ENCODE peak calls at places on chromosome 14, in five cellular contexts. A, R, U, T and C are unnamed samples.

GRCh38 chr14:100824156-100824555 is 1.8 kb upstream of the MEG3 start:
- DNase-seq in A (peak), R (no peak), U (peak), T (no peak), C (peak)

GRCh38 chr14:63759454-63759853 is 31.6 kb upstream of the SGPP1 start:
- DNase-seq in A (peak), R (peak), U (peak), T (no peak), C (peak)

GRCh38 chr14:105945891-105946290 is 419.5 kb downstream of the TMEM121 start:
- DNase-seq in A (no peak), R (no peak), U (no peak), T (no peak), C (no peak)

GRCh38 chr14:52269100-52269499 is 1.6 kb downstream of the PTGDR start:
- DNase-seq in A (no peak), R (no peak), U (no peak), T (no peak), C (no peak)

GRCh38 chr14:100536141-100536540 is 51.1 kb downstream of the BEGAIN start:
- DNase-seq in A (no peak), R (no peak), U (no peak), T (no peak), C (no peak)

GRCh38 chr14:20455355-20456300 is 602 bp downstream of the APEX1 start:
- DNase-seq in A (peak), R (no peak), U (peak), T (no peak), C (peak)

GRCh38 chr14:70754989-70755388 is 54.3 kb downstream of the MAP3K9 start:
- DNase-seq in A (no peak), R (no peak), U (peak), T (no peak), C (peak)

GRCh38 chr14:75340921-75341320 is 62.3 kb downstream of the FOS start:
- DNase-seq in A (no peak), R (no peak), U (peak), T (peak), C (no peak)

GRCh38 chr14:100237735-100238418 is 1.1 kb upstream of the YY1 start:
- DNase-seq in A (peak), R (peak), U (peak), T (no peak), C (peak)

GRCh38 chr14:95319312-95320075 is at the start of gene CLMN:
- DNase-seq in A (peak), R (peak), U (peak), T (peak), C (peak)

GRCh38 chr14:68278568-68279436 is 459.2 kb downstream of the RAD51B start:
- DNase-seq in A (peak), R (no peak), U (peak), T (no peak), C (peak)

GRCh38 chr14:87049886-87050820 is 942.8 kb downstream of the GALC start:
- DNase-seq in A (peak), R (peak), U (peak), T (no peak), C (peak)

GRCh38 chr14:67943947-67944346 is 124.4 kb downstream of the RAD51B start:
- DNase-seq in A (peak), R (peak), U (peak), T (peak), C (peak)

GRCh38 chr14:52272375-52272774 is 4.9 kb downstream of the PTGDR start:
- DNase-seq in A (peak), R (peak), U (peak), T (no peak), C (peak)

DNA sequence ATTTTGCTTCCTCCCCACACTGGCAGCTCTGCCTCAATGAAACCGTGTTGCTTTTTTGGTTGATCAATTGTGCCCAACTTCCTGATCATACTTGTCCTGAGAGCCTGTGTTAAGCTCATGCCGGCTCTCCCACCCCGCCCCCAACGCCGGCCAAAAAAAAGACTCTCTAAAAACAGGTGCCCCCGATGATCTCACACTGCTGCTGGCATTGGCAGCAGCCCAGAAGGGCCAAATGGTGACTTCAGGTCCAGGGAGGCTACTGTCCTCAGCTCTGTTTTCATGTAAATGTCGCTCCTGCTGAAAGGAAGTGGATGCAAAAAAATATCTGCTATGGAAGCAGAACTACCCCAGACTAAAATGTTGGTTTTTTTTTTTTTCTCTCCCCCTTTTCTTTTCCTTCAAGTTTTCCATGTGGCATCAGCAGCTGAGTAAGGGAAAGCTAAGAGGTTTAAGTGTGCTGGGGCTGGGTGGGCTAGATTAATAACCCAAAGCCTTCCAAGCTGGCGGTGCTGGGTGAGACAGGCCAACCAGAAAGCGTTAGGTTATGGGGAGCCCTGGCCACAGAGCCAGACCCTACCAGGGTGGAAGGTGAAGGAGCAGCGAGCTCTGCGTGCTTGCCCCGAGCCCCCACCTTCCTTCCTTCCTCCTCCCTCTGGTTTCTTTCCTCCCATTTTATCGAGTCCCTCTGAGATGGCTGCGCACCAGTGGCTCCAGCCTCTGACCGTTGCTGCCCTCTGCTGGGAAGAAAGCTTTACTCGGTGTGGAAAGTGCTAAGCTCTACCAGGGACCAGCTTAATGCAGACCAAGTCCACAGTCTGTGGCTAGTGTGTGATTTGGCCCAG is 396.1 kb downstream of the NRXN3 start:
- DNase-seq in A (peak), R (peak), U (peak), T (peak), C (peak)
- H3K4me3 ChIP-seq in A (no peak), R (no peak), U (no peak), T (no peak), C (peak)

GRCh38 chr14:58401587-58401986 is 5.9 kb downstream of the TOMM20L start:
- DNase-seq in A (no peak), R (no peak), U (no peak), T (no peak), C (no peak)
- TF ChIP-seq CTCF in A (no peak), R (no peak), U (no peak), T (no peak), C (no peak)

GRCh38 chr14:24337144-24337823 is 2.4 kb upstream of the ADCY4 start:
- DNase-seq in A (no peak), R (no peak), U (no peak), T (no peak), C (no peak)

GRCh38 chr14:24340606-24341005 is 815 bp upstream of the RIPK3 start:
- DNase-seq in A (no peak), R (no peak), U (no peak), T (no peak), C (no peak)

GRCh38 chr14:24338843-24339242 is 948 bp downstream of the RIPK3 start:
- DNase-seq in A (no peak), R (no peak), U (no peak), T (no peak), C (no peak)

GRCh38 chr14:24337824-24338175 is 2.0 kb downstream of the RIPK3 start:
- DNase-seq in A (no peak), R (no peak), U (no peak), T (no peak), C (no peak)

DNA sequence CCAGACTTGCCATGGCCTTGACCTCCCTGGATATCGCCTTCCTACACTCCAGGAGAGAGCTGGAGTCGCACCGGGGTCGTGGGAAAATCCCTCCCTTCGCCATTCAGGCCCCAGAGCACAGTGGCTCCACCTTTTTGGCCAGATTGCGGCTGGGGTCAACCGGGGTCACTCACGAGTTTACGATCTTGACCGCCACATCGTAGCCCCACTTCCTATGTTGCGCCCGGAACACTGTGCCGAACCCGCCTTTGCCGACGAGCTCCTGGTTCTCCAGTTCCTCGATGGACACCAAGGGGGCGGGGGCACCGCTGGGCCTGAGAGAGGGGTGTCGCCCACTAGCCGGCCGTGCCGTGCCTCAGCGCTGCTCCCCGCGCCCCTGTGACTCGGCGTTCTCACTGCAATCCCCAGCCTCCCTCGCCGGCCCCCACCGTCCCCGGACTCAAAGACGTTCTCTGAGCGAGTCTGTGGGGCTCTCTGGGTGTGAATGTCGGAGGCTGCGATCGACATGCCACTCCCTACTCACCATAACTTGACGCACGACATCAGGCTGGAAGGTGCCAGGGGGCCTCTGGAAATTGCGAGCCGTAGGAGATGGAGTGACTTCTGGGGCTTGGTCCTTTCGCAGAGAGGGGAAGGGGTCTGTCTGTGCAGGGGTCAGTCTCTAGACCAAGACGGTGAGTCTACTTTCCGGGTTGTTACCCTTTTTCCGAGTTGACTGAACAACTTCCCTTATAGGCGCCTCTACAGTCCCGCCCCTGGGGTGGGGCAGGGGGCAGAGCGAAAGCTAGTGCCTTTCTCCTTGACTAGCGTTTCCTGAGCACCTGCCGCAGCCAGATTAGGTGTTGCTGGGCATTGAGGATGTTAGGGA is at the start of gene RIPK3:
- DNase-seq in A (no peak), R (peak), U (no peak), T (no peak), C (no peak)
- H3K4me3 ChIP-seq in A (no peak), R (peak), U (peak), T (peak), C (no peak)

GRCh38 chr14:97113339-97113738 is 316.2 kb downstream of the VRK1 start:
- DNase-seq in A (no peak), R (no peak), U (no peak), T (no peak), C (no peak)
- TF ChIP-seq CTCF in A (no peak), R (no peak), U (no peak), T (no peak), C (no peak)

GRCh38 chr14:77086017-77086727 is 11.9 kb upstream of the CIPC start:
- DNase-seq in A (peak), R (peak), U (peak), T (no peak), C (no peak)

GRCh38 chr14:77087631-77088030 is 10.4 kb upstream of the CIPC start:
- DNase-seq in A (no peak), R (no peak), U (no peak), T (no peak), C (no peak)

GRCh38 chr14:77084991-77085390 is 13.1 kb upstream of the CIPC start:
- DNase-seq in A (no peak), R (no peak), U (no peak), T (no peak), C (no peak)

GRCh38 chr14:77086951-77087350 is 11.1 kb upstream of the CIPC start:
- DNase-seq in A (no peak), R (no peak), U (peak), T (no peak), C (no peak)

DNA sequence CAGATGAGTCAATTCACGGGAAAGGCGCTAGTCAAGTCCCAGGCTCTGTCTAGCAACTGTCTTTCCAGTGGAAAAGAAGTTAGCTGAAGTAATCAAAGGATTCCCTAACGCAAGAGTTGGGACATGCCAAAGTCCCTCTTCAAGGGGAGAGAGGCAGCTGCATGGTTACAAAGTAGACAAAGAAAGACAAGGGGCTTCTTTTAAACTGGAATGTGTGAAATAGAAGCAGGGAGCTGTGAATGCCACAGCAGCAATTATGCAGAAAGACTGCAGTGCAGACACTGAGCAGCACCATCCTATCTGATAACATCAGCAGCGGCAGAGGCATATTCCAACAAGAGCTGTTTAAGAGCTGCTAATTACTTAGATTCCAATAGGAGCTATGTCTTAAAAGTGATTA is 12.5 kb upstream of the CIPC start:
- DNase-seq in A (no peak), R (no peak), U (no peak), T (no peak), C (no peak)
- H3K4me3 ChIP-seq in A (no peak), R (no peak), U (no peak), T (no peak), C (no peak)

GRCh38 chr14:43692706-43693105 is 814.4 kb downstream of the FSCB start:
- DNase-seq in A (no peak), R (peak), U (no peak), T (no peak), C (peak)

GRCh38 chr14:43697003-43697402 is 810.1 kb downstream of the FSCB start:
- DNase-seq in A (no peak), R (no peak), U (no peak), T (no peak), C (no peak)
- TF ChIP-seq CTCF in A (no peak), R (no peak), U (no peak), T (no peak), C (no peak)

DNA sequence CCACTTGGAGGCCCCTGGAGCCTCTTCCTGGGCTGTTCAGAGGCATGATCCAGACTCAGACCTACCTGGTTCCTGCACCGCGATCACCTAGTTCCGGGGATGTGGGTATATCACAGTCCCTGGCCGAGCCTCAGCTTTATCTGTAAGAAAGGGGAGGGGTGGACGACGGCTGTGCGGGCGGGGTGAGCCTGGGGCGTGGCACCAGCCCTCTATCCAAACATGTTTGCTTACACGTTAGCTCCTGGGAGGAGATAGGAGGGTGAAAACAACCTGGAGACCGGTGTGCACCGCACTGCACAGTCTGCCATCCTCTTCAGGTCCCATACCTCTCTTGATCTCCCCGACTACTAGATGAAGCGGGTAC is 1.2 kb downstream of the ANKRD9 start:
- DNase-seq in A (no peak), R (no peak), U (no peak), T (no peak), C (no peak)
- H3K4me3 ChIP-seq in A (no peak), R (no peak), U (peak), T (no peak), C (peak)